ENCODE peak calls at places on chromosome 5, in nine cellular contexts. F is mammary epithelial cell; D is neural progenitor cell; H is nephron progenitor cell; P is AG09319; M is natural killer cell; W is heart left ventricle; O is activated CD8-positive, alpha-beta T cell treated with anti-CD3 and anti-CD28 coated beads for 36 hours; C is fibroblast of mammary gland. X is an unnamed sample.

GRCh38 chr5:29370248-29370647 is 1823.2 kb upstream of the CDH6 start:
- DNase-seq in H (no peak), O (no peak), P (no peak), C (no peak), M (no peak), D (no peak), F (no peak), W (no peak), X (no peak)

GRCh38 chr5:126718246-126718868 is 58.6 kb upstream of the LMNB1 start:
- DNase-seq in D (peak; percentile 55), H (peak; percentile 10), W (no peak), C (no peak), M (no peak), O (no peak), P (no peak), F (no peak), X (no peak)

GRCh38 chr5:68169898-68170297 is 45.7 kb upstream of the PIK3R1 start:
- DNase-seq in W (no peak), D (peak; percentile 79), O (no peak), H (peak; percentile 60), C (peak; percentile 28), P (no peak), F (no peak), M (no peak), X (no peak)

GRCh38 chr5:117943521-117943920 is 1044.8 kb downstream of the DTWD2 start:
- DNase-seq in D (no peak), F (no peak), P (no peak), M (no peak), O (no peak), W (peak; percentile 27), H (no peak), C (peak; percentile 7), X (no peak)

GRCh38 chr5:143218563-143219170 is 184.8 kb downstream of the NR3C1 start:
- DNase-seq in O (no peak), H (no peak), F (no peak), C (no peak), D (no peak), M (no peak), W (no peak), P (no peak), X (no peak)

GRCh38 chr5:115343855-115344254 is 47.4 kb upstream of the CCDC112 start:
- DNase-seq in C (peak; percentile 77), H (no peak), W (no peak), F (peak; percentile 48), P (peak; percentile 30), O (no peak), M (no peak), D (no peak), X (no peak)

GRCh38 chr5:103461223-103461622 is 101.4 kb downstream of the NUDT12 start:
- DNase-seq in M (no peak), W (no peak), P (no peak), D (no peak), H (no peak), O (no peak), C (peak; percentile 77), F (peak; percentile 26), X (no peak)

GRCh38 chr5:161513952-161514351 is 32.6 kb downstream of the GABRB2 start:
- DNase-seq in W (no peak), F (no peak), O (no peak), P (no peak), H (no peak), D (no peak), C (no peak), M (no peak), X (no peak)

GRCh38 chr5:119411291-119411934 is 40.9 kb upstream of the HSD17B4 start:
- DNase-seq in D (no peak), P (no peak), O (no peak), W (no peak), H (no peak), M (no peak), C (peak; percentile 71), F (peak; percentile 84), X (peak; percentile 82)

GRCh38 chr5:88819332-88819999 is 63.5 kb downstream of the MEF2C start:
- DNase-seq in W (no peak), H (no peak), P (no peak), O (no peak), D (no peak), C (no peak), M (no peak), F (no peak), X (no peak)

GRCh38 chr5:10460252-10460906 is 18.7 kb downstream of the ROPN1L start:
- DNase-seq in M (no peak), H (no peak), O (no peak), P (no peak), D (no peak), F (no peak), W (peak; percentile 86), C (no peak), X (no peak)

GRCh38 chr5:54013556-54014157 is 296.7 kb downstream of the ARL15 start:
- DNase-seq in W (no peak), O (peak; percentile 73), H (no peak), C (peak; percentile 97), P (peak; percentile 66), F (peak; percentile 88), M (no peak), D (no peak), X (peak; percentile 86)

GRCh38 chr5:138352071-138352721 is at the start of gene KDM3B:
- DNase-seq in W (peak; percentile 83), F (peak; percentile 81), P (peak; percentile 52), C (peak; percentile 84), O (peak; percentile 88), H (peak; percentile 92), M (peak; percentile 98), D (peak; percentile 93), X (no peak)

GRCh38 chr5:37495668-37496067 is 116.5 kb downstream of the WDR70 start:
- DNase-seq in C (peak; percentile 86), H (no peak), P (no peak), O (no peak), M (no peak), D (no peak), F (peak; percentile 61), W (no peak), X (peak; percentile 81)

GRCh38 chr5:178487911-178488310 is 102.3 kb downstream of the COL23A1 start:
- DNase-seq in W (no peak), F (no peak), H (no peak), C (no peak), M (no peak), P (no peak), O (no peak), D (peak; percentile 44), X (no peak)

GRCh38 chr5:78603636-78604175 is 44.9 kb downstream of the LHFPL2 start:
- DNase-seq in O (no peak), D (no peak), F (no peak), W (no peak), M (no peak), H (no peak), C (peak; percentile 67), P (no peak), X (no peak)

GRCh38 chr5:140220032-140220697 is 45.2 kb downstream of the CYSTM1 start:
- DNase-seq in D (peak; percentile 46), C (peak; percentile 61), W (no peak), H (no peak), O (no peak), M (no peak), F (peak; percentile 74), P (no peak), X (peak; percentile 70)

GRCh38 chr5:173457482-173457881 is 129.3 kb upstream of the STC2 start:
- DNase-seq in C (no peak), P (no peak), F (no peak), O (no peak), D (no peak), H (no peak), M (no peak), W (peak; percentile 23), X (no peak)

GRCh38 chr5:87872986-87873385 is 395.7 kb downstream of the TMEM161B start:
- DNase-seq in P (no peak), C (no peak), M (no peak), D (peak; percentile 71), F (no peak), O (no peak), H (peak; percentile 3), W (no peak), X (no peak)

GRCh38 chr5:44952376-44952775 is 143.6 kb downstream of the MRPS30 start:
- DNase-seq in W (no peak), C (peak; percentile 42), P (no peak), M (no peak), O (no peak), F (peak; percentile 30), D (peak; percentile 36), H (peak; percentile 15), X (peak; percentile 26)

GRCh38 chr5:78792342-78793055 is 143.9 kb upstream of the LHFPL2 start:
- DNase-seq in P (no peak), D (no peak), O (no peak), F (no peak), C (no peak), W (no peak), M (no peak), H (no peak), X (no peak)

GRCh38 chr5:58335518-58335917 is 124.4 kb downstream of the PLK2 start:
- DNase-seq in O (no peak), W (no peak), M (no peak), H (no peak), D (no peak), C (peak; percentile 6), F (peak; percentile 26), P (no peak), X (no peak)
- TF ChIP-seq CTCF in O (no peak), W (no peak), M (no peak), H (no peak), D (no peak), C (peak; percentile 19), F (peak; percentile 59), P (no peak), X (peak; percentile 48)

DNA sequence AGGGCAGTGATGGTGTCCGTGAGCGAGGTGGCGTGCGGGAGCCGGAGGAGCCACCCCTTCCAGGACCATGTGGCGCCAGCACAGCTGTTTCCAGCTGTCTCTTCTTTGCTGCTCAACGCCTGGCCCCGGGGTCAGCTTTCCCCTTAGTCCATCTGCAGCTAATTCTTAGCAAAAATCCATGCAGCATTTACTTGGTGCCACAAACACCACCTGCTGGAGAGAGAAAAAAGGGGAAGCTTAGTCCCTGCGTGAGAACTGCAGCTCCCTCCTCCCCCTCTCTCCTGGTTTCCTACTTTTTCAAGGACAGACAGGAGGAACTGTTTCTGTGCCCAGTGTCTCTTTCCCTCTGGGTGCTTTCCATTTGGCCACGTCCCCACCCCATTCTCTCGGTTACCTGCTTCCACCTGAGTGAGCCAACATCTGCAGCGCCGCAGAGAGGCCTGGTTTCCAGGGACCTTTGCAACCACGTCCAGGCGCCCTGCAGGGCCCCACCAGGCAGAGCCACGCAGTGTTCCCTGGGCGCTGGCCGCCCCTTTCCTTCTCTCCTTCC is 3.4 kb downstream of the SLC6A19 start:
- DNase-seq in H (peak; percentile 52), D (peak; percentile 80), C (peak; percentile 12), P (no peak), W (no peak), M (no peak), O (no peak), F (no peak), X (no peak)
- TF ChIP-seq CTCF in H (peak; percentile 38), D (peak; percentile 59), C (peak; percentile 22), P (peak; percentile 4), W (no peak), M (no peak), O (no peak), F (peak; percentile 26), X (peak; percentile 41)

GRCh38 chr5:129372025-129372424 is 88.1 kb upstream of the ADAMTS19 start:
- DNase-seq in F (no peak), C (no peak), H (no peak), M (no peak), P (no peak), D (peak; percentile 63), O (no peak), W (no peak), X (no peak)
- TF ChIP-seq CTCF in F (no peak), C (no peak), H (no peak), M (no peak), P (no peak), D (no peak), O (no peak), W (no peak), X (no peak)

GRCh38 chr5:174951151-174951780 is 226.9 kb downstream of the MSX2 start:
- DNase-seq in W (peak; percentile 49), D (peak; percentile 89), P (peak; percentile 44), F (peak; percentile 52), M (no peak), C (peak; percentile 76), H (peak; percentile 68), O (peak; percentile 57), X (peak; percentile 32)
- TF ChIP-seq CTCF in W (peak; percentile 78), D (peak; percentile 94), P (peak; percentile 93), F (peak; percentile 91), M (peak; percentile 51), C (peak; percentile 95), H (peak; percentile 83), O (peak; percentile 80), X (peak; percentile 85)

X was measured in foreskin keratinocyte.